ENCODE peak calls at places on chromosomes 12 and 14, in seven cellular contexts. Y is right lobe of liver, W is small intestine, D is thyroid gland, S is right atrium auricular region, K is thoracic aorta, B is GM23248. Q is an unnamed sample. For H3K4me1, the result is how much of the 10 kb centered on the place peaks cover.

GRCh38 chr14:33786091-33786825 is 164.6 kb downstream of the EGLN3 start:
- DNase-seq in Y (no peak), W (no peak), D (no peak), S (no peak), K (no peak), B (no peak), Q (no peak)

GRCh38 chr12:81461163-81461562 is 298.0 kb downstream of the PPFIA2 start:
- DNase-seq in Y (no peak), W (no peak), D (no peak), S (no peak), K (no peak), B (no peak), Q (no peak)

GRCh38 chr12:121227294-121227693 is 17.4 kb downstream of the P2RX4 start:
- DNase-seq in Y (peak), W (peak), D (peak), S (no peak), K (no peak), B (no peak), Q (no peak)

GRCh38 chr12:9319044-9319841 is 111.0 kb upstream of the PZP start:
- DNase-seq in Y (no peak), W (no peak), D (no peak), S (no peak), K (no peak), B (peak), Q (no peak)

GRCh38 chr12:89544730-89545184 is 18.9 kb upstream of the POC1B start:
- DNase-seq in Y (peak), W (peak), D (peak), S (no peak), K (no peak), B (peak), Q (peak)

GRCh38 chr14:105299654-105300541 is 903 bp downstream of the BRF1 start:
- DNase-seq in Y (peak), W (no peak), D (peak), S (no peak), K (no peak), B (peak), Q (no peak)

GRCh38 chr14:104690266-104690711 is 871 bp downstream of the INF2 start:
- DNase-seq in Y (no peak), W (peak), D (no peak), S (no peak), K (no peak), B (peak), Q (no peak)

GRCh38 chr12:72271741-72272661 is at the start of gene TRHDE:
- DNase-seq in Y (peak), W (peak), D (peak), S (peak), K (no peak), B (peak), Q (peak)

GRCh38 chr14:64502476-64503183 is 1.0 kb downstream of the ZBTB25 start:
- DNase-seq in Y (peak), W (peak), D (peak), S (no peak), K (no peak), B (no peak), Q (no peak)

GRCh38 chr12:82486524-82487235 is 128.4 kb downstream of the METTL25 start:
- DNase-seq in Y (no peak), W (no peak), D (no peak), S (no peak), K (no peak), B (peak), Q (no peak)

GRCh38 chr12:119802472-119802871 is 74.6 kb downstream of the CIT start:
- DNase-seq in Y (no peak), W (no peak), D (no peak), S (peak), K (no peak), B (peak), Q (no peak)

GRCh38 chr12:53198470-53199110 is 8.5 kb downstream of the ITGB7 start:
- DNase-seq in Y (no peak), W (no peak), D (no peak), S (no peak), K (no peak), B (no peak), Q (no peak)

GRCh38 chr12:66708704-66709443 is 30.0 kb upstream of the GRIP1 start:
- DNase-seq in Y (no peak), W (no peak), D (no peak), S (no peak), K (no peak), B (peak), Q (no peak)

GRCh38 chr12:97960225-97960624 is 497.6 kb downstream of the RMST start:
- DNase-seq in Y (no peak), W (no peak), D (no peak), S (no peak), K (no peak), B (no peak), Q (no peak)

GRCh38 chr14:53591816-53592215 is 364.8 kb downstream of the BMP4 start:
- DNase-seq in Y (no peak), W (no peak), D (no peak), S (no peak), K (no peak), B (no peak), Q (no peak)

DNA sequence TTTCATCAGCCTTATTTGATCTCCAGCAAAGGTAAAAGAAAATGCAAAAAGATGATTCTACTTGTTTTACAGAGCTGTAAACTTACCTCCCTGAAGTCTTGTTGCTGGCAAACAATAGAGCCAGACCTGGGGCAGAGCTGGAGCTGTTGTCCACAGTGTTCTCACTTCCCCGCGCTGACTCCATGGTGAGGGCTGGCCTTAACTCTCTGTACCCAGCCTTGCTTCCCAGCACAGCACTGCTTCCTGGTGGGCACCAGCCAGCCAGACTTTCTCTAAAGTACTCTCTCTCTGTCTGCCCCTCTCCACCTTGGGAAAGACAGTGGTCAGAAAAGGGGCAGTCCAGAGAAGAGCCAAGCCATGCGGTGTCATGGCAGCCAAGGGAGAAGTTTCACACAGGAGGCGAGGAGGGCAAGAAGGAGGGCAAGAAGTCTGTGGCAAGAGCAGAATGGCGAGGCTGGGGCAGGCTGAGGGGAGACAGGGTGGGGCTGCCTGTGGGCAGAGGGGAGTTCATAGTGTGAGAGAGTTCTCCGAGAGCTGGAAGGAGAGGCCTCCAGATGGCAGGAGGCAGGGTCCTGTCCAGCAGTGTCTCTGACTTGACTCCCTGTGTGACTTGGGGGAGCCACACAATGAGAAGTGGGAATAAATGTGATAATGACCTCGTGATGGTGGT is 9.3 kb downstream of the EVL start:
- DNase-seq in Y (no peak), W (no peak), D (no peak), S (no peak), K (no peak), B (no peak), Q (no peak)
- H3K4me1 ChIP-seq in Y (under half), W (under half), D (under half), S (under half), K (under half), B (under half), Q (under half)

GRCh38 chr14:50062438-50063039 is 53.8 kb downstream of the VCPKMT start:
- DNase-seq in Y (no peak), W (peak), D (no peak), S (no peak), K (no peak), B (peak), Q (peak)

GRCh38 chr14:50061664-50062437 is 54.5 kb downstream of the VCPKMT start:
- DNase-seq in Y (peak), W (peak), D (peak), S (no peak), K (no peak), B (peak), Q (peak)

GRCh38 chr14:50058112-50058511 is 58.3 kb downstream of the VCPKMT start:
- DNase-seq in Y (no peak), W (peak), D (no peak), S (no peak), K (no peak), B (no peak), Q (no peak)

GRCh38 chr14:50060871-50061663 is 55.3 kb downstream of the VCPKMT start:
- DNase-seq in Y (no peak), W (no peak), D (peak), S (peak), K (peak), B (peak), Q (peak)

DNA sequence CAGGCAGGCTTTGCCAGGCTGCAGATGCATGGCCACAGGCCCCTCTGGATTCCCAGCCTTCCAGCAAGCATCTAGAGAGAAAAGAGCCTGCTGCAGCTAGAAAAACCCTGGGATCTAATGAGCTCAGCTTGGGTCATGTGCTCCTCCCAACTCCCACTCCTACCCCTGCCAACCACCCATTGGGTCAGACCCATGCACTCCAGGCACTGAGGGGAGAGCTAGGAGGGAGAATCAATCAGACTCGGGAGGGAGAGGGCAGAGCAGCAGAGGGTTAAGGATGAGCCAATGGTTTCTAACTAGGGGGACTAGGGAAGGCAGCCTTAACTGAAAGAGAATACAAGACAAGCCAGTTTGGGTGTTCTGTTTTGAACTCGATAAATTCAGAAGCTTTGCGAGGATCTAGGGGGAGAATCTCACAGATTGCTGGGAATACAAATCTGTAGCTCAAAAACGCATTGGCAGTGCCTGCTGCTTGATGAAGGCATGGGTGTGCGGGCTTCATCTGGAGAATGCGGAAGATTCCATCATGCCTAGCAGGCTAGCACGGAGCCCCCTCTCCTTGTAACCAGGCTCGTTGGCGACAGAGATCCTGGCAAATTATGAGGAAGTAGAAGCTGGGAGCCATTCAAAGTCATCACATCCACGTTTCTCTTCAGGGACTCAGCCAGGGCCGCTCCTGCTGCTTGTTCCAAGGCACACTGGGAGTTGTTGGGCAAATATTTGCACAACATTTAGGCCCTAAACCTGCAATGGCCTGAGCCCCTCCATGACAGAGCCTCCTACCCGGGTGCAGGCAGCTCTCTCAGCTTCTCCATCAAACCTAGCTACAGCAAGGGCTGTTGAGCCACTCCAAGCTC is 56.4 kb downstream of the VCPKMT start:
- DNase-seq in Y (no peak), W (no peak), D (no peak), S (no peak), K (no peak), B (no peak), Q (no peak)
- H3K27ac ChIP-seq in Y (peak), W (peak), D (peak), S (peak), K (peak), B (peak), Q (peak)

DNA sequence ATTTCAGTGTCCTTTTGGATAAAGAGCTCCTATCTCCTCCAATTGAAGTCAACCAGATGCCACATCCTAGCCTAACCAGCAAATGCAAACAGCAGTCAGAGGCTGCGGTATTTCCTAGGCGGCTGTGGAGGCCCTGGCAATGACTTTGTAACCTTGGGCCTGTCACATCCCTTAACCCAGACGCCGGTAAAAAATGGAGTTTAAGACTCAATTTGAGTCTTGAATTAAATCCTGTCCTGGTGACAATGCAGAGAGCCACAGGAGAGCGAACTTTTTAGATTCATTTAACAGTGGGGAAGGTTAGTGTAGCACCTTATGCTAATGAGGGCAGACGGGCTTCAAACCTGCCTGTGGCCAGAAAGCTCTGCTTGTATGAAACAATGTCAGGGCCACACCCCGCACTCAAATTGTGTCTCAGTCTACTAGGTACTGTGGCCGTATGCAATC is 1.3 kb downstream of the C12orf75 start:
- DNase-seq in Y (no peak), W (peak), D (no peak), S (no peak), K (no peak), B (peak), Q (peak)
- H3K4me1 ChIP-seq in Y (under half), W (under half), D (under half), S (under half), K (under half), B (half or more), Q (half or more)

DNA sequence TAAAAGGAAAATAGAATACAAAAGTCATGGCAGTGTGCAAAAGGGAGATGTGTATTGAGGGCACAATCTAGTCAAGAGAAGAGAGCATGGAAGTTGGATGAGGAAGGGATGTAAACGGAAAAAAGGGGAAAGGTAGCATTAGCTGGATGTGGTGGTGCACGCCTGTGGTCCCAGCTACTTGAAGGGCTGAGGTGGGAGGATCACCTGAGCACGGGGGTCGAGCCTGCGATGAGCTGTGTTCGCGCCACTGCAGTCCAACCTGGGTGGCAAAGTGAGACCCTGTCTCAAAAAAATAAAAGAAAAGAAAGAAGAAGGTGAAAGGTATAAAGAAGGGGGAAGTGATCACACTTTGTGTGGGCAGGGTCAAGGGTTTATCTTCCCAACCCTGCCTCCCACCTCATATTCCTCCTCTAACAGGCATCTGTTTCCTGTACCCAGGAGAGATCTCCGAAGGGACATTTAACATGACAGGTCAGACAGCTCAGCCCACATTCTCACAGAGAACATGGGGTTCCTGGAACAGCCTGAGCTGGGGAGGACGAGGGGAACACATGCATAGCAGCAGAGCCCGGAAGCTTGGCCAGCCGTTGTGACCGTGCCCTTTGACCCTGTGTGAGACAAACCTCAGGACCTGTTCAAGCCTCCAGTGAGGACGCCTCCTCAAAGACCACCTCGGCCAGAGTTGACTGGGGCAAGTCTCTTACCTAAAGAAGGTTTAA is 8.9 kb downstream of the RNASE11 start:
- DNase-seq in Y (no peak), W (no peak), D (no peak), S (no peak), K (no peak), B (no peak), Q (no peak)
- H3K27ac ChIP-seq in Y (no peak), W (no peak), D (no peak), S (no peak), K (no peak), B (no peak), Q (no peak)

GRCh38 chr12:113157218-113157859 is 7.8 kb downstream of the CFAP73 start:
- DNase-seq in Y (no peak), W (no peak), D (no peak), S (no peak), K (no peak), B (no peak), Q (no peak)

GRCh38 chr12:113155060-113155459 is 5.5 kb downstream of the CFAP73 start:
- DNase-seq in Y (no peak), W (no peak), D (no peak), S (no peak), K (no peak), B (no peak), Q (no peak)

GRCh38 chr12:113152835-113153814 is 3.6 kb downstream of the CFAP73 start:
- DNase-seq in Y (peak), W (peak), D (peak), S (peak), K (no peak), B (peak), Q (peak)

GRCh38 chr12:113154351-113154973 is 4.9 kb downstream of the CFAP73 start:
- DNase-seq in Y (no peak), W (no peak), D (peak), S (no peak), K (no peak), B (peak), Q (no peak)

DNA sequence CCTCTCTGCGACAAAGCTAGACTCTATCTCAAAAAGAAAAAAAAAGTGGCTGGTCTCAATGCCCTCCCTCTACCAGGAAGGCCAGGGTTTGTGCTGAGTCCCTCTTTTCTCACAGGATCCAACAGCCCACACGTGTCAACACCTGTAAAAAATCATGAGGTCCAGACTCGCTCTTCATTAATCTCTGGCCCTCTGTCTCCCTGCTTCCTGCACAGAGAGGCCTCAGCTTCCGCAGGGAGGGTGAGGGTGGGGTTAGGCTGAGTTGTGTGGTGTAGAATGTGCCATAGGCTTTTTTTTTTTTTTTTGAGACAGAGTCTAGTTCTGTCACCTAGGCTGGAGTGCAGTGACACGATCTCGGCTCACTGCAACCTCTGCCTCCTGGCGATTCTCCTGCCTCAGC is 6.1 kb downstream of the CFAP73 start:
- DNase-seq in Y (no peak), W (no peak), D (no peak), S (no peak), K (no peak), B (no peak), Q (no peak)
- H3K4me1 ChIP-seq in Y (under half), W (under half), D (under half), S (under half), K (under half), B (under half), Q (under half)

GRCh38 chr14:85867450-85867849 is 337.5 kb downstream of the FLRT2 start:
- DNase-seq in Y (peak), W (no peak), D (no peak), S (no peak), K (no peak), B (no peak), Q (no peak)
- H3K27ac ChIP-seq in Y (no peak), W (no peak), D (no peak), S (no peak), K (no peak), B (no peak), Q (no peak)

GRCh38 chr14:95455246-95455645 is 61.2 kb downstream of the SYNE3 start:
- DNase-seq in Y (no peak), W (no peak), D (no peak), S (no peak), K (no peak), B (no peak), Q (no peak)

GRCh38 chr14:95452176-95452889 is 64.1 kb downstream of the SYNE3 start:
- DNase-seq in Y (no peak), W (no peak), D (no peak), S (no peak), K (no peak), B (peak), Q (no peak)

GRCh38 chr14:95456281-95456680 is 60.2 kb downstream of the SYNE3 start:
- DNase-seq in Y (no peak), W (no peak), D (no peak), S (no peak), K (no peak), B (no peak), Q (no peak)

GRCh38 chr14:95453713-95453980 is 62.8 kb downstream of the SYNE3 start:
- DNase-seq in Y (no peak), W (no peak), D (no peak), S (no peak), K (no peak), B (no peak), Q (no peak)

GRCh38 chr14:95452890-95453712 is 63.3 kb downstream of the SYNE3 start:
- DNase-seq in Y (no peak), W (no peak), D (no peak), S (no peak), K (no peak), B (no peak), Q (no peak)
- H3K4me1 ChIP-seq in Y (under half), W (under half), D (under half), S (under half), K (under half), B (under half), Q (under half)

GRCh38 chr12:88360349-88360748 is 218.2 kb downstream of the TMTC3 start:
- DNase-seq in Y (no peak), W (peak), D (no peak), S (no peak), K (no peak), B (no peak), Q (no peak)

GRCh38 chr12:88362439-88362838 is 217.8 kb downstream of the KITLG start:
- DNase-seq in Y (no peak), W (no peak), D (no peak), S (no peak), K (no peak), B (peak), Q (no peak)

DNA sequence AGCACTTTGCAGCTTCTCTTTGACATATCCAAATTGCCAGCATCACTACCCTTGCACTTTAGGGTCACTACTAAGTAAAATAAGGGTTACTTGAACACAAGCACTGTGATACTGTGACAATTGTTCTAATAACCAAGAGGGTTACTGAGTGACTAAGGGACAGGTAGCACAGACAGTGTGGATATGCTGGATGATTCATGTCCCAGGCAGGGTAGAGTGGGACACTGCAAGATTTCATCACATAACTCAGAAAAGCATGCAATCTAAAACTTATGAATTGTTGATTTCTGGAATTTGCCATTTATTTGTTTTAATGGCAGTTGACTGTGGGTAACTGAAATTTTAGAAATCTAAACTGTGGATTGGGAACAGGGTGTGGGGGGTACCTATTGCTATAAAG is 218.8 kb downstream of the KITLG start:
- DNase-seq in Y (no peak), W (no peak), D (no peak), S (no peak), K (no peak), B (peak), Q (no peak)
- H3K27ac ChIP-seq in Y (no peak), W (no peak), D (no peak), S (no peak), K (no peak), B (no peak), Q (no peak)

Q was measured in SJSA1.